ENCODE peak calls at places on chromosomes 6 and 20, in five cellular contexts. C is neural progenitor cell, U is PC-9, Y is GM13976, B is BJ. M is an unnamed sample.

GRCh38 chr20:542777-543368 is 717 bp downstream of the CSNK2A1 start:
- DNase-seq in C (peak), U (peak), Y (peak), B (no peak), M (no peak)

GRCh38 chr6:157763894-157764345 is 59.1 kb upstream of the SNX9 start:
- DNase-seq in C (no peak), U (no peak), Y (no peak), B (no peak), M (no peak)

GRCh38 chr6:10545482-10545881 is 24.3 kb downstream of the GCNT2 start:
- DNase-seq in C (no peak), U (no peak), Y (no peak), B (no peak), M (no peak)

GRCh38 chr6:5517781-5518180 is 256.5 kb downstream of the FARS2 start:
- DNase-seq in C (no peak), U (no peak), Y (peak), B (no peak), M (no peak)

GRCh38 chr20:23776067-23776771 is 25.5 kb upstream of the CST1 start:
- DNase-seq in C (peak), U (no peak), Y (no peak), B (no peak), M (no peak)

GRCh38 chr20:59400666-59401065 is 100.3 kb downstream of the EDN3 start:
- DNase-seq in C (no peak), U (no peak), Y (no peak), B (no peak), M (no peak)

GRCh38 chr6:7703148-7703680 is 22.7 kb upstream of the BMP6 start:
- DNase-seq in C (no peak), U (no peak), Y (no peak), B (no peak), M (no peak)

GRCh38 chr20:12715371-12715770 is 293.4 kb upstream of the SPTLC3 start:
- DNase-seq in C (no peak), U (no peak), Y (no peak), B (no peak), M (no peak)

GRCh38 chr20:53712212-53712977 is 118.8 kb upstream of the ZNF217 start:
- DNase-seq in C (peak), U (no peak), Y (no peak), B (no peak), M (no peak)

GRCh38 chr6:50098306-50098705 is 48.6 kb upstream of the DEFB112 start:
- DNase-seq in C (no peak), U (no peak), Y (no peak), B (no peak), M (no peak)

GRCh38 chr6:132962936-132963579 is 148.7 kb downstream of the RPS12 start:
- DNase-seq in C (peak), U (peak), Y (peak), B (no peak), M (peak)

GRCh38 chr6:159360306-159360705 is 191.1 kb downstream of the FNDC1 start:
- DNase-seq in C (no peak), U (no peak), Y (no peak), B (no peak), M (no peak)

GRCh38 chr6:135298455-135298854 is 117.3 kb downstream of the MYB start:
- DNase-seq in C (no peak), U (no peak), Y (no peak), B (no peak), M (no peak)

GRCh38 chr6:25155221-25155620 is 124.0 kb upstream of the CARMIL1 start:
- DNase-seq in C (no peak), U (no peak), Y (no peak), B (no peak), M (no peak)

GRCh38 chr6:9520417-9521151 is 894.3 kb downstream of the TFAP2A start:
- DNase-seq in C (no peak), U (no peak), Y (no peak), B (peak), M (no peak)

GRCh38 chr6:96015791-96016776 is at the start of gene FUT9:
- DNase-seq in C (peak), U (peak), Y (no peak), B (no peak), M (no peak)

GRCh38 chr6:137352859-137353258 is 133.7 kb upstream of the IFNGR1 start:
- DNase-seq in C (no peak), U (no peak), Y (no peak), B (no peak), M (no peak)

GRCh38 chr6:79878142-79878748 is 69.1 kb downstream of the ELOVL4 start:
- DNase-seq in C (no peak), U (peak), Y (no peak), B (no peak), M (no peak)

GRCh38 chr20:61599061-61599930 is 347.2 kb downstream of the CDH4 start:
- DNase-seq in C (peak), U (no peak), Y (no peak), B (no peak), M (no peak)

GRCh38 chr6:45922728-45923351 is 92.8 kb downstream of the CLIC5 start:
- DNase-seq in C (peak), U (peak), Y (peak), B (no peak), M (peak)

GRCh38 chr6:41093729-41094128 is 21.0 kb downstream of the NFYA start:
- DNase-seq in C (no peak), U (no peak), Y (no peak), B (no peak), M (no peak)

GRCh38 chr20:36085686-36086267 is 68.8 kb upstream of the EPB41L1 start:
- DNase-seq in C (no peak), U (peak), Y (no peak), B (no peak), M (no peak)

GRCh38 chr6:141956046-141956761 is 176.5 kb upstream of the GJE1 start:
- DNase-seq in C (no peak), U (no peak), Y (no peak), B (no peak), M (no peak)

GRCh38 chr6:4101298-4101697 is 22.4 kb upstream of the FAM217A start:
- DNase-seq in C (no peak), U (no peak), Y (no peak), B (no peak), M (no peak)

GRCh38 chr6:53984163-53984562 is 127.1 kb upstream of the MLIP start:
- DNase-seq in C (no peak), U (peak), Y (no peak), B (peak), M (peak)

DNA sequence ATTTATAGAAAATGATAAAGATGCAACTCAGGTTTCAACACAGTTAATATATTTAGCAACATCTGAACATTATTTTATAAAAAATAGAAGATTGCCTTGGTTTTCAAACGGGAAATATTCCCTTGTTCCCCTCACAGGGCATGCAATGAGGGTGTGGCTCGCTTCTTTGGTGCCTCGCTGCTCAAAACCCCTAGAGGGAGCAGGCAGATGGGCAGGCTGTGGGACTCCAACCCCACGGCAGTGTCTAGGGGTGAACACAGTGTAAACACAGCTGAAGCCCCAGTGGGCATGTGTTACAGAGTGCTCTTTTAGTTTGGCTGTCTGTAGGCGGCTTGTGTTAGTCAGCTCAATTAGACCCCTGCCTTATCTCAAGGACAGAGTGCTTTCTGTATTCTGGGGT is 560.8 kb upstream of the IMPG1 start:
- DNase-seq in C (peak), U (no peak), Y (no peak), B (no peak), M (no peak)
- TF ChIP-seq CTCF in C (peak), U (no peak), Y (no peak), B (no peak), M (no peak)

GRCh38 chr20:45985573-45985972 is 13.6 kb upstream of the ZNF335 start:
- DNase-seq in C (no peak), U (no peak), Y (no peak), B (no peak), M (no peak)
- TF ChIP-seq CTCF in C (no peak), U (no peak), Y (no peak), B (no peak), M (peak)

GRCh38 chr6:31663961-31664789 is 622 bp downstream of the GPANK1 start:
- DNase-seq in C (no peak), U (no peak), Y (no peak), B (no peak), M (peak)
- TF ChIP-seq CTCF in C (no peak), U (no peak), Y (no peak), B (no peak), M (no peak)

GRCh38 chr20:39961667-39962066 is 727.4 kb downstream of the MAFB start:
- DNase-seq in C (no peak), U (no peak), Y (no peak), B (no peak), M (no peak)

DNA sequence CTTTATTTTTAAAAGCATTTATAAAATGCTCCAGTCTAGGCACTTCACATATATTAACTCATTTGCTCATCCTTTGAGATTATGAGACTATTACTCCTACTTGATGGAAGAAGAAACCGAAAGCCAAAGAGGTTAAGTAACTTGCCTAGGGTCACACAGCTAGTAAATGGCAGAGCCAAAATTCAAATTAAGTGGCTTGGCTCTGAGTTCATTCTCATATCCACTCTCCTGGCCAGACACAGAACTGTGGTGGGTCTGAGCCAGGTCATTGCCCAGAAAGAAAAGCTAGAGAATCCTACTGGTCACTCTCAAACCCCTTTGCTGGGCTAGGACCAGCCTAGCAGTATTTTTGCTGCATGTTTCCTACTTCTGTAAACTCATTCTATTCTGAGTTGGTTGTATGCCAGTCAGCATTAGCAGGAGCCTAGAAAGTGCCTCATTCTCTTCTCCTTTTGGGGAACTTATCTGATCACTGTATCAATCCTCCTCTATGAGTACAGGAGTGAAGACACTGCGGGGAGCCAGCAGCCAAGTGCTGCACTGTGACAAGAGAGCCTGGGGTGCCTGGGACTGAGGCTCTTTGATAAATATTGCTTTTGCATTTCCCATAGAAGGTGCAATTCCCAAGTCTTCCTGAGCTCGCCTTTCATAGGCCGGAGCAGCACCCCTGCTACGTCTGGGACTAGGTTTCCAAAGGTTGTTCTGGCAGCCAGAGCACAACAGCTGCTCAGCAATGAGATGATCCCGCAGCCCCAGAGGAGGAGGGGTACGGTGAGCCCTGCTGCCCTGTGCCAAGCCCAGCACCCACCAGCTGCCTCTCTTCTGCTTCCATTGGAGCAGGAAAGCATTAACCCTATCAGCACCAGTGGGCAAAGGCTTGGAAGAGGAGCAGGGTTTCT is 728.3 kb downstream of the MAFB start:
- DNase-seq in C (no peak), U (no peak), Y (no peak), B (no peak), M (no peak)
- TF ChIP-seq CTCF in C (peak), U (no peak), Y (no peak), B (no peak), M (no peak)

DNA sequence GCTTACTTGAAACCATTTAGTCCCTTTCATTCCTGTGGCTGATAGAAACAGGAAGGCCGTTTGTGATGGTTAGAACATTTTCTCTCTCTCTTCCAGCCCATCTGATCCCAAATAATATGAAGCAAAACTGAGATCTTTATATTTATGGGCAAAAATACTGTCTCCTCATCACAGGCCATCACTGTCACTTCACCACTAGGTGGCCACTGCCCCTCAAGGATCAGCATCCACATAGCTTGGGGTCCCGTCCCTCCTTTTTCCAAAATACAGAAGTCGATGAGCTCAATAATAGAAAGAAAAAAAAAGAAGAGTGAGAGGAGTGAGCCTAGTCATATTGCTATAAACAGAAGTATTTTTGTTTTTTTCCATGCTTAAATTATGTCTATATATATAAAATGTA is 46.4 kb upstream of the LAMP5 start:
- DNase-seq in C (peak), U (no peak), Y (no peak), B (no peak), M (no peak)
- TF ChIP-seq CTCF in C (peak), U (peak), Y (no peak), B (peak), M (peak)

GRCh38 chr6:126066068-126067048 is 80.0 kb downstream of the TRMT11 start:
- DNase-seq in C (no peak), U (no peak), Y (no peak), B (no peak), M (no peak)

GRCh38 chr6:126063512-126064146 is 77.3 kb downstream of the TRMT11 start:
- DNase-seq in C (no peak), U (no peak), Y (no peak), B (no peak), M (no peak)

GRCh38 chr6:126067080-126067479 is 80.7 kb downstream of the TRMT11 start:
- DNase-seq in C (no peak), U (no peak), Y (no peak), B (no peak), M (no peak)

GRCh38 chr6:126064994-126065401 is 78.7 kb downstream of the TRMT11 start:
- DNase-seq in C (no peak), U (no peak), Y (no peak), B (no peak), M (no peak)

DNA sequence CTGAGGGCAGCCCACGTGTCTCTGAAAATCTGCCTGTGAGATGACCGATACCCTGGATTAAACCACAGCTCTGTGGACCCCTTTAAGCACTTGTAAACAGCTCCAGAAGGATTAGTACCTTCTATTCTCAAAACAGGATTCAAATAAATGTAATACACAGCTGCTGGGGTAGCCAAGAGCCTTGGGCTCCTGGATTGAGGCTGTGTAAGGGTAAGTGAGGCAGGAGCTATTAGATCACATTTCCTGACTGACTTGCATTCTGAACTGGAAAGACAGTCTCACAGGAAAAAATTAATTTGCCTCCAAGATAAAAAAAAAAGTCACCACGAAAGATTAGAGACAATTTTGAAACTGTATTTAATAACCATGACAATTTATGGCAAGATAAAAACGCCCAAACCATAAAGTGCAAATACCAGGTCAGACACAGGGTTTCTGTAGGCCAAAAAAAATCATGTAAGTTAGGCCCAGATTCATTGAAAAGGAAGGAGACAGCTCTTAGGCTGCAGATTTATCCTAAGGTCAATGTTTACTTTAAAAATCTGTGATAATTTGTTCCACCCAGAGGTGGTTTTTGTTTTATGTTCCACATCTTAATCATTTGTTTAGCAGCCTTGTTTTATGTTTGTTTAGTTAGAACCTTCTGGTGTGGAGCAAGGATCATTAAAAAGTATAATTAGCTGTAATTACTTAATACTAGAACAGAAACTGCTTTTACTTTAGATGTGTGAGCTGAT is 78.1 kb downstream of the TRMT11 start:
- DNase-seq in C (no peak), U (no peak), Y (no peak), B (no peak), M (no peak)
- TF ChIP-seq CTCF in C (no peak), U (no peak), Y (no peak), B (no peak), M (no peak)

GRCh38 chr20:45629496-45630100 is at the start of gene WFDC10A:
- DNase-seq in C (peak), U (peak), Y (peak), B (no peak), M (no peak)
- TF ChIP-seq CTCF in C (peak), U (peak), Y (peak), B (peak), M (peak)

GRCh38 chr20:18749528-18749927 is 64.1 kb upstream of the SCP2D1 start:
- DNase-seq in C (no peak), U (no peak), Y (no peak), B (no peak), M (no peak)

GRCh38 chr20:18747090-18747489 is 66.5 kb upstream of the SCP2D1 start:
- DNase-seq in C (no peak), U (no peak), Y (no peak), B (no peak), M (no peak)

GRCh38 chr20:18754030-18754659 is 59.4 kb upstream of the SCP2D1 start:
- DNase-seq in C (no peak), U (no peak), Y (peak), B (no peak), M (no peak)

DNA sequence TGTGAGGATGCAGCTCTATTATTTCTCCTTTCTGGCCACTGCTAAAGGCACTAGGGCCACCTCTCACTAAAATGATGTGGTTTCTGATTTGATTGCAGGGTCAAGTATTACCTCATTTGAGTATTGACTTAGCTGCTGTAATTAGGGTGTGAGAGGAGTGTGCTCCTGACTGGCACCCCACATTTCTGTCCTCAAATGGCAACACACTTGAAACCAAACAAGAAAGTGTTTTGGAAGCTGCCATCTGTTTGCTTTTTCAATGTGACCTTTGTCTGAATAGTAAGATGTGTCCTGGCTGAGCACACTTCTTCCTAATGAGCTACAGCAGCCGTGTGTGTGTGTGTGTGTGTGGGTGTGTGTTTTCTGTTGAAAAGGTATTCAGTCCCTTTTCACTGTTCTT is 62.8 kb upstream of the SCP2D1 start:
- DNase-seq in C (no peak), U (no peak), Y (no peak), B (no peak), M (no peak)
- TF ChIP-seq CTCF in C (no peak), U (no peak), Y (no peak), B (no peak), M (no peak)

M was measured in AG09319.